ENCODE peak calls at places on chromosome 1, in eight cellular contexts. H is HepG2, M is A549, A is WTC11, C is NB4, K is GM12878, O is HCT116, V is endothelial cell of umbilical vein. D is an unnamed sample.

GRCh38 chr1:228408041-228408868 is 1.6 kb upstream of the TRIM11 start:
- DNase-seq in H (no peak), K (no peak), A (no peak), C (no peak), M (no peak), O (no peak), V (no peak), D (no peak)

GRCh38 chr1:26889580-26890466 is at the start of gene GPN2:
- DNase-seq in O (peak), C (peak), M (peak), V (peak), H (peak), A (peak), K (peak), D (peak)

GRCh38 chr1:116115476-116115875 is 4.3 kb downstream of the MAB21L3 start:
- DNase-seq in O (no peak), H (no peak), M (no peak), C (no peak), A (no peak), V (no peak), K (no peak), D (no peak)

GRCh38 chr1:19329611-19330010 is 17.5 kb downstream of the SLC66A1 start:
- DNase-seq in K (no peak), H (no peak), A (no peak), V (no peak), C (no peak), M (no peak), O (no peak), D (no peak)

GRCh38 chr1:37403166-37403565 is 71.2 kb upstream of the ZC3H12A start:
- DNase-seq in A (no peak), C (peak), V (no peak), O (no peak), K (no peak), M (no peak), H (no peak), D (no peak)

GRCh38 chr1:183604048-183604808 is 14.0 kb upstream of the NCF2 start:
- DNase-seq in O (no peak), M (no peak), H (no peak), K (peak), C (peak), A (no peak), V (no peak), D (peak)

GRCh38 chr1:102858695-102859094 is 249.6 kb downstream of the COL11A1 start:
- DNase-seq in A (no peak), H (no peak), K (no peak), M (no peak), V (no peak), O (no peak), C (no peak), D (no peak)

GRCh38 chr1:244388961-244389360 is 62.7 kb downstream of the ADSS2 start:
- DNase-seq in M (no peak), K (no peak), O (no peak), V (no peak), C (no peak), A (no peak), H (no peak), D (no peak)

GRCh38 chr1:117758444-117759316 is 152.8 kb downstream of the TENT5C start:
- DNase-seq in K (peak), V (peak), A (peak), C (peak), H (peak), O (peak), M (peak), D (peak)

GRCh38 chr1:160907976-160908375 is 23.0 kb upstream of the ITLN1 start:
- DNase-seq in H (no peak), A (no peak), O (no peak), K (no peak), C (no peak), V (peak), M (no peak), D (no peak)

GRCh38 chr1:84365225-84366221 is 32.8 kb upstream of the DNASE2B start:
- DNase-seq in V (peak), O (peak), M (peak), K (no peak), A (no peak), C (peak), H (peak), D (peak)

GRCh38 chr1:14522331-14523241 is 75.9 kb upstream of the KAZN start:
- DNase-seq in M (no peak), C (peak), H (no peak), O (no peak), V (no peak), K (no peak), A (peak), D (peak)

GRCh38 chr1:9715536-9716226 is 64.2 kb downstream of the PIK3CD start:
- DNase-seq in H (no peak), K (no peak), M (no peak), A (no peak), C (no peak), O (no peak), V (no peak), D (no peak)
- TF ChIP-seq MAX in H (no peak), K (no peak), M (no peak), A (no peak), C (no peak), O (no peak), V (no peak), D (no peak)

GRCh38 chr1:107726860-107727259 is 238.1 kb downstream of the VAV3 start:
- DNase-seq in M (no peak), H (no peak), K (no peak), C (no peak), A (no peak), V (no peak), O (no peak), D (no peak)

GRCh38 chr1:107727866-107728265 is 237.1 kb downstream of the VAV3 start:
- DNase-seq in C (no peak), V (no peak), M (no peak), K (no peak), H (no peak), O (no peak), A (no peak), D (no peak)

DNA sequence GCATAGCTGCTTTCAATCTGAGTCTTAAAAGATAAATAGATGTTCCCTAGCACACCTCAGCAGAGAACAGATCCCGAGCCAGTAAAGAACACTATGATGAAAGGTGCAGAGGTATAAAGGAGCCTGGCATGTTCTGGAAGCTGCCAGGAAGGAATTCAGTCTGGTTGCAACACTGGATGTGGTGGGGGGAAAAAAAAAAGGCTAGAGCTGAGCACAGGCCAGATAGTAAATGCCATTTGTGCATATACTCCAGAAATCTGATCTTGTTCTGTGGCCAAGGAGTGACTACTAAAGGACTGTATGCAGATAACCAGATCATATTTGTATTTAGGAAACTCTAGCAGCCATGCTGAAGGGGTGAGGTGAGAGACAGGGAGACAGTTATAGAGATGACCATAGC is 240.3 kb downstream of the VAV3 start:
- DNase-seq in V (no peak), C (no peak), M (no peak), K (no peak), A (no peak), O (no peak), H (no peak), D (no peak)
- TF ChIP-seq MAX in V (no peak), C (no peak), M (no peak), K (no peak), A (no peak), O (no peak), H (no peak), D (no peak)

DNA sequence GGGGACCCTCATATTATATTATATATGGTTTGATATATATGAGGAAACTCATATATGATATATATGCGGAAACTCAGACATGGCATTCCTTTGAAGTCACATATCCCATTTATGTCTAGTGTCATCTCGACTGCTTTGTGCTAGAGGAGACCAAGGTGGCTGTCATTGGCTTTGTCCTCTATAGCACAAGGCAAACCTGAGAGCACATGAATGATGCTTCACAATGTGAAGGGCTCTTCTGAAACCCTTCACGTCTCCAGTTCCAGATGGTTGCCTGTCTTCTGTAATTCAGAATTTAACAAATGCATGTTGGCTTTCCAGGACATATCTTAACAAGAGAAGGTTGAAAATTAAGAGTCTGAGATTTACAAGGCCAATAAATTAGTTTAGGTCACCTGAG is 303.6 kb downstream of the BARHL2 start:
- DNase-seq in A (no peak), C (no peak), M (no peak), V (no peak), O (no peak), H (no peak), K (no peak), D (no peak)
- TF ChIP-seq MAX in A (no peak), C (no peak), M (no peak), V (no peak), O (no peak), H (no peak), K (no peak), D (no peak)

GRCh38 chr1:1349256-1350012 is at the start of gene DVL1:
- DNase-seq in O (no peak), H (no peak), C (peak), K (no peak), M (no peak), V (peak), A (peak), D (peak)
- TF ChIP-seq MAX in O (no peak), H (no peak), C (no peak), K (no peak), M (no peak), V (no peak), A (no peak), D (peak)

GRCh38 chr1:163264256-163264655 is 57.5 kb upstream of the NUF2 start:
- DNase-seq in V (no peak), O (no peak), M (no peak), C (no peak), H (no peak), K (no peak), A (no peak), D (no peak)
- TF ChIP-seq MAX in V (no peak), O (no peak), M (no peak), C (no peak), H (no peak), K (no peak), A (no peak), D (no peak)

DNA sequence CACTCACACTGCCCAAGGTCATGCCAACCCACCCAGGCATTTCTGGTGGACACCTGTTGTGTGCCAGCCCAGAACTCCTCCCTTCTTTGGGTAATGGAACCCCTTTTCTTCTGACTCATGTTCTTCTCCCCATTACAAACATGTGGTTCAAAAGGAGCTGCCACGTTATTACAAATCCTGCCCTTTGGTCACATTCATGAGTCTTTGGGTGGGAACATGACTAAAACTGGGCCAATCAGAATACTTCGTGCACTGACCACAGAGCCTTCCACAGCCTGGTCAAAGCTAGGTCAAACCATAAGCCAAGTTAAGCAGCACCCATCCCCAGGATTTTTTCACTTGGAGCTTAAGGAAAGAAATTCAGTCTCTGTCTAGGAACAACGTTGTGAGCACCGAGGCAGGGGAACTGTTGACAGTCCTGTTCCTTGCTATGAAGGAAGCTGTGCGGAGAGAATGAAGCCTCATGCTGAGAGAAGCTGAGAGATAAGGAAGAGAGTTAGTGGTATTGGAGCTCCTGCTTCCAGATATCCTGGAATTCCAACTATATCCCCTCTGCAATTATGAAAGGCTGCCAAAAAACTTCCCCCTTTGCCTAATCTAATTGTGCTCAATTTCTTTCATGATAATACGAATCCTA is 46.8 kb upstream of the DIPK1A start:
- DNase-seq in M (no peak), K (no peak), O (no peak), C (no peak), H (no peak), A (no peak), V (no peak), D (no peak)
- TF ChIP-seq MAX in M (no peak), K (no peak), O (no peak), C (no peak), H (no peak), A (no peak), V (no peak), D (no peak)

DNA sequence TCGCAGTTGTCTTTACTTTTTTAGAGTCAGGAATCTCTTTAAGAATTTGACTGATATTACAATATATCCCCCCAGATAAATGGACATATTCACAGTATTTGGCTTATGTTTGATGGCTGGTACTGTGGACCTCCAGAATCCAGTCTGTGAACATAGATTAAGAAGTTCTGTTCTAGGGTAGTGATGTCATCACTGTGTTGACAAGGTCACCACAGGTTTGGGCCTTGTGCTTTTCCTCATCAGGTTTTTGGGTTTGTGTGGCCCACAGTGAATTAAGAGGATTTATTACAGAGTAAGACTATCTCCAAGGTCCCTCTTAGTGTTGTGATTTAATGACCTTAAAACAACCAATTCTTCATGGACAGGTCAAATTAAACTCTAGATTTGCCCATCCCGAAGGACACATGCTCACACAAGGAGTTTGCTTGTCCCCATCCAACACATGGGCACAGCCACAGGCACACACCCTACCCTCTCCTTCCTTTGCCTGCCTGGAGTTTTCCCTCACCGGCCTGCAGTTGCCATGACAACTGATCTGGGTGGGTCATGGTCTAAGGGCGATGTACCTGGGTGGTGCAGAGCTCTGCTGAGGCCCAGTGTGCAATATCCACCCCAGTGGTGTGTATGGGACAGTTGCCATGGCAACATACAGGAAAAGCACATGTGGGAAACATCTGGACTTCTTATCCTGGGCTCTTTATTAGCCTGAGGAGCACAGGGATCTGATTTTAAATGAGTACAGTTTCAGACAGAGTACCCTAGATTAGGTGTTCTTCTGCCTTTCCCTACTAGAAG is 98.6 kb downstream of the NAV1 start:
- DNase-seq in K (no peak), M (no peak), O (no peak), H (no peak), C (no peak), V (no peak), A (no peak), D (peak)
- TF ChIP-seq MAX in K (no peak), M (no peak), O (no peak), H (no peak), C (no peak), V (no peak), A (no peak), D (no peak)

GRCh38 chr1:201955750-201956143 is 444 bp downstream of the TIMM17A start:
- DNase-seq in M (peak), O (no peak), H (no peak), V (no peak), C (no peak), K (peak), A (no peak), D (no peak)
- TF ChIP-seq MAX in M (no peak), O (no peak), H (no peak), V (no peak), C (no peak), K (no peak), A (no peak), D (no peak)